ENCODE peak calls at places on chromosomes 6 and 20, in six cellular contexts. V is progenitor cell of endocrine pancreas, M is Calu3, E is lung, G is fibroblast of mammary gland, K is H9. W is an unnamed sample.

GRCh38 chr6:156933201-156934053 is 156.2 kb downstream of the ARID1B start:
- DNase-seq in E (peak), G (no peak), V (peak), K (peak), M (peak), W (peak)

GRCh38 chr6:118617350-118617957 is 33.9 kb downstream of the CEP85L start:
- DNase-seq in E (no peak), G (no peak), V (no peak), M (no peak), K (no peak), W (no peak)

GRCh38 chr6:26299286-26300042 is 65.5 kb upstream of the BTN3A2 start:
- DNase-seq in K (no peak), V (no peak), G (peak), E (no peak), M (no peak), W (peak)

GRCh38 chr6:10528170-10528981 is 7.2 kb downstream of the GCNT2 start:
- DNase-seq in K (peak), E (peak), V (no peak), G (no peak), M (peak), W (peak)

GRCh38 chr6:11632795-11633511 is 95.4 kb downstream of the TMEM170B start:
- DNase-seq in G (peak), E (no peak), M (no peak), V (no peak), K (no peak), W (no peak)

GRCh38 chr6:143248359-143248758 is 187.7 kb downstream of the AIG1 start:
- DNase-seq in M (no peak), K (no peak), V (no peak), G (no peak), E (no peak), W (no peak)

GRCh38 chr6:117290173-117290834 is 24.9 kb downstream of the VGLL2 start:
- DNase-seq in G (no peak), V (no peak), M (no peak), E (no peak), K (no peak), W (no peak)

GRCh38 chr6:87909849-87910248 is 137.8 kb upstream of the SPACA1 start:
- DNase-seq in E (no peak), K (no peak), M (peak), G (peak), V (no peak), W (no peak)

GRCh38 chr6:25205629-25206028 is 73.5 kb upstream of the CARMIL1 start:
- DNase-seq in V (no peak), E (no peak), M (no peak), K (no peak), G (no peak), W (no peak)

GRCh38 chr20:12660918-12661317 is 347.9 kb upstream of the SPTLC3 start:
- DNase-seq in V (no peak), G (no peak), K (peak), E (no peak), M (no peak), W (no peak)

GRCh38 chr20:24256307-24256706 is 213.1 kb upstream of the SYNDIG1 start:
- DNase-seq in G (no peak), K (no peak), E (no peak), M (no peak), V (no peak), W (no peak)
- TF ChIP-seq CTCF in G (no peak), K (no peak), E (no peak), M (no peak), V (no peak), W (no peak)

GRCh38 chr20:32470025-32470861 is 112.1 kb downstream of the ASXL1 start:
- DNase-seq in E (peak), G (peak), K (peak), V (no peak), M (peak), W (no peak)
- TF ChIP-seq CTCF in E (no peak), G (peak), K (peak), V (peak), M (peak), W (peak)

GRCh38 chr20:48656120-48656519 is 171.7 kb downstream of the PREX1 start:
- DNase-seq in G (no peak), E (no peak), M (no peak), V (no peak), K (peak), W (no peak)

GRCh38 chr20:48657426-48658197 is 170.2 kb downstream of the PREX1 start:
- DNase-seq in V (peak), G (peak), M (peak), K (peak), E (peak), W (peak)

GRCh38 chr20:48658198-48658476 is 169.7 kb downstream of the PREX1 start:
- DNase-seq in G (no peak), E (no peak), K (no peak), V (no peak), M (no peak), W (no peak)

GRCh38 chr20:48658505-48658904 is 169.3 kb downstream of the PREX1 start:
- DNase-seq in M (no peak), G (no peak), E (no peak), V (no peak), K (no peak), W (no peak)

GRCh38 chr20:48656661-48657211 is 171.1 kb downstream of the PREX1 start:
- DNase-seq in E (no peak), G (no peak), M (peak), K (peak), V (no peak), W (no peak)
- TF ChIP-seq CTCF in E (no peak), G (peak), M (peak), K (peak), V (no peak), W (peak)

GRCh38 chr6:44298864-44299263 is 14.3 kb downstream of the AARS2 start:
- DNase-seq in V (no peak), M (no peak), E (no peak), K (no peak), G (no peak), W (no peak)

GRCh38 chr6:44300424-44300823 is 12.7 kb downstream of the AARS2 start:
- DNase-seq in G (no peak), M (no peak), E (no peak), V (no peak), K (no peak), W (no peak)

GRCh38 chr6:44297063-44298038 is 15.8 kb downstream of the AARS2 start:
- DNase-seq in M (peak), G (no peak), V (peak), E (no peak), K (peak), W (peak)

GRCh38 chr6:44301106-44301505 is 12.0 kb downstream of the AARS2 start:
- DNase-seq in K (no peak), G (no peak), M (no peak), V (no peak), E (no peak), W (no peak)

DNA sequence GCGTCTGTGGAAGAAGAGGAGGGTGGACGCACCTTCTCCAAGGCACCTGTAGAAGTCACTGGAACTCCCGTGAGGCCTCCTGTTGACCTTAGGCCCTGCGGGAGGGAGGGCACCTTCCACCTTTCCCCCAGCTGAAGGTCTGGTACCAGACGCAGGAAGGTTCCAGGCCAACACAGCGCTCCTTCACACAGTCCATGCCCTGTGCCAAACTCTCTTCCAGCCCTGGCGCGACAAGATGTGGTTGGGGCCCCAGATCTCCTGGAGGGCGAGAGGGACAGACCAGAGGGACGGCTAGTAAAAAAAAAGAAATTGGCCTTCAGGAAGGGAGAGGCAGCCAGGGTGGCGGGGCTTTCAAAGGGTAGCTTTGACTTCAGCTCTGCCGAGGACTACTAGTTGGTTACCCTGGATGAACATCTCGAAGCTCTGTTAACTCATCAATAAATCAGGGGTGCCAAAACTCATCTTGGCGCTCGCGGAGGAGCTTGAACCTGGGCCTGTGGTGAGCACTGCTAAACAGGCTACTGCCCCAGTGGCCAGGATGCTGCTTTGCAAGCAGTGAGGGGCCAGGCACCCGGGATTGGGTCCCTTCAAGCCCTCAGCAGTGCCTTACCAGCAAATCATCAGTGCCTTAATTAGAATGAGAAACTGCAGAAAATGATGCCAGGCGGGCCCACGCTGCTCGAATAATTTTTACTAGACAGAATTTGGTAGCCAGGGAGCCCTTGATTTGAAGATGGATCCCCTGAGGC is 14.9 kb downstream of the AARS2 start:
- DNase-seq in M (no peak), G (no peak), E (no peak), K (peak), V (no peak), W (no peak)
- TF ChIP-seq CTCF in M (no peak), G (no peak), E (no peak), K (peak), V (no peak), W (no peak)

W was measured in PC-9.